ENCODE peak calls at places on chromosomes 2 and 18, in seven cellular contexts. W is Panc1, V is uterus, R is bronchial epithelial cell, A is left lung, Y is HCT116, N is A549. Q is an unnamed sample.

GRCh38 chr18:72140007-72140406 is 404.1 kb downstream of the CBLN2 start:
- DNase-seq in W (no peak), V (no peak), R (no peak), A (no peak), Y (no peak), N (no peak), Q (no peak)

GRCh38 chr2:39851691-39852110 is 72.6 kb upstream of the THUMPD2 start:
- DNase-seq in W (no peak), V (no peak), R (no peak), A (no peak), Y (no peak), N (no peak), Q (no peak)

GRCh38 chr2:180202591-180202990 is 195.5 kb upstream of the CWC22 start:
- DNase-seq in W (no peak), V (no peak), R (no peak), A (no peak), Y (no peak), N (no peak), Q (no peak)

GRCh38 chr2:17309741-17310339 is 208.4 kb downstream of the RAD51AP2 start:
- DNase-seq in W (peak), V (no peak), R (peak), A (no peak), Y (peak), N (peak), Q (peak)

GRCh38 chr2:65393743-65394422 is 38.5 kb downstream of the SPRED2 start:
- DNase-seq in W (no peak), V (no peak), R (no peak), A (no peak), Y (no peak), N (no peak), Q (no peak)

GRCh38 chr2:147469471-147469870 is 375.4 kb upstream of the ACVR2A start:
- DNase-seq in W (no peak), V (no peak), R (no peak), A (no peak), Y (no peak), N (no peak), Q (no peak)

GRCh38 chr2:33535409-33535808 is 59.0 kb downstream of the RASGRP3 start:
- DNase-seq in W (no peak), V (no peak), R (no peak), A (no peak), Y (no peak), N (no peak), Q (no peak)

GRCh38 chr2:219272995-219273394 is 6.2 kb upstream of the DNAJB2 start:
- DNase-seq in W (no peak), V (no peak), R (peak), A (no peak), Y (no peak), N (no peak), Q (no peak)

GRCh38 chr2:59232394-59233165 is 991.5 kb upstream of the FANCL start:
- DNase-seq in W (no peak), V (no peak), R (no peak), A (no peak), Y (no peak), N (no peak), Q (no peak)

GRCh38 chr2:102780467-102780866 is 18.6 kb downstream of the TMEM182 start:
- DNase-seq in W (no peak), V (no peak), R (no peak), A (no peak), Y (no peak), N (no peak), Q (no peak)

GRCh38 chr2:240369725-240370585 is 65.5 kb upstream of the GPC1 start:
- DNase-seq in W (no peak), V (peak), R (peak), A (peak), Y (peak), N (peak), Q (no peak)

GRCh38 chr2:101223814-101224231 is 28.9 kb upstream of the CNOT11 start:
- DNase-seq in W (no peak), V (no peak), R (no peak), A (no peak), Y (no peak), N (no peak), Q (no peak)

GRCh38 chr2:69012310-69013122 is 463 bp upstream of the ANTXR1 start:
- DNase-seq in W (no peak), V (peak), R (peak), A (peak), Y (peak), N (peak), Q (no peak)

GRCh38 chr2:38602136-38602731 is 494 bp downstream of the HNRNPLL start:
- DNase-seq in W (no peak), V (peak), R (no peak), A (peak), Y (no peak), N (peak), Q (no peak)

GRCh38 chr2:182186132-182186735 is 200.6 kb downstream of the PPP1R1C start:
- DNase-seq in W (peak), V (no peak), R (peak), A (no peak), Y (peak), N (peak), Q (no peak)
- TF ChIP-seq CTCF in W (peak), V (peak), R (peak), A (peak), Y (peak), N (peak), Q (peak)

DNA sequence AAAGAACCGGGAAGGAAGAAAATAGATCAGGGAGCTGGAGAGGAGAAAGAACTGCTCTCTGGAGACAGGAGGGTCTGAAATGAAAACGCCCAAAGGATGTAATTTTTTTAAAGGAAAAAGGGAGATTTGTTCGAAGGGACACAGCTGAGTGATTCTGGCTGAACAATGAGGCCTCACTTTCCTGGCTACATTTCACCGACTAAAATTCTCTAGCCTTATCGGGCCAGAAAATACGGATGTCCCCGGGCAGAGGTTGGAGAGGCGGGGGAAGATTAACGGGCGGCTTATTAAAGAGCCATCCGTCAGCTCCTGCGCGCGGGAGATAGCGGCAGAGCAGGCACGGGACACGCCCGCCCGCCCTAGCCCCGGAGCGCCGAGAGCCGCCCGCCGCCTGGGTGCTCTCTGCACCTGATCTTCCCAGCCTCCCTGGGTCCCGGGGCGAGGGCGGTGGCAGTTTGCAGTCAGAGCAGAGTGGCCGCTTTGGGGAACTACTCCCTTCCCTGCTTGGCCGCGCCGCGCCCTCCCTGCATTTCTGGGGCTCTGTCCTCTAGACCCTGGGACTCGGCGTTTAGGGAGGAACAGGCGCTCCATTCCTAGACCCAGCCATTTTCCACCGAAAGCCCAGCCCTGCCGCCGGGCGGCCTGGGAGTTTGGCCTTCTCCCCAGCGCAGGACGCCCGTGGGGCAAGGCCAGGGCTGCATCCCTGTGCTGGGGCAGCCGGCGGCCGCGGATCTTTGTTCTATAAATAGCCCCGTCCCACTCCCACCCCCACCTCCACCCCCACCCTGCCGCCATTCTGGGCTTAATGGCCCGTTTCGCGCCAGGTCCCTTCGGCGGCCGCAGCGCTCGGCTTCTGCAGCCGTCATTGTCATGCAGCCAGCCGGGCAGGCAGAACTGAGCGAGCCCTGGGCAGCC is 6.5 kb downstream of the GAD1 start:
- DNase-seq in W (no peak), V (no peak), R (no peak), A (no peak), Y (no peak), N (no peak), Q (no peak)
- H3K4me3 ChIP-seq in W (no peak), V (no peak), R (no peak), A (no peak), Y (no peak), N (peak), Q (no peak)

DNA sequence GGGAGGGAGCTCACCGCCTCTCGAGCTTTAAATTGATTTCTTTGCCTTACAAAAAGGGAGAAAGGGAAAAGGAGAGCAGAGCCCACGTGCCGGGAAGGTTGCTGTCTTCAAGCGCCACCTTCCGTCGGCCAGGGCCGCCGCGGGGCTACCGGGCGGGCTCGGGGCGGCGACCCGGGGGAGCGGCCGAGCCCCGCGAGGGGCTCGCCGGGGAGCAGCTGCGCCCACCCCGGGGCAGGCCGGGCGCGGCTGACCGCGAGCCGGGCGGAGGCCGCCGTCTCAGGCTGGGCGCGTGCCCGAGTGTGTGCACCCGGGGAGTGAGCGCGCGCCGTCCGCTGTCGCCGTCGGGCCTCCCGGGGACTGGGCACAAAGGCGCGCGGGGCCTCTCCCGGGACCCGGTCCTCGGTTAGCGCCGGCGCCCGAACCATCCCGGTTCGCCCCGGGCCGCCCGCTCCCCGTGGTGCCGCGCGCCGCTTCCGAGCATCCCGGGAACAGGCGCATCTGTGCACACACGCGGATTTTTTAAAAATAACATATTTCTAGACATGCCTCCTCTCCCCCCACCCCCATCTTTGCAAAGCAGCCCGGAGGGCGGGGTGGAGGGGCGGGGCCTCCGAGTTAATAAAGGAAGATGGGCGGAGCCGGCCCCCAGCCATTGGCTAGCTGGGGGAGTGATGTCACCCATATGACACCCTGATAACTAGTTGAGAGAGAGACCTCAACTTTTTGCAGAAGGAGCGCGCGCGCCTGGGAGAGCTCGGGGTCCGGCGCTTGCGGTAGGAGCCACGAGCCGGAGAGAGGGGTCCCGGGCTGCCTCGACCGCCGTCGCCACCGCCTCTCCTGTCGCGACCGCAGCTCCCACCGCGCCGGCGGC is at the start of gene SOX11:
- DNase-seq in W (no peak), V (no peak), R (no peak), A (peak), Y (no peak), N (no peak), Q (peak)
- TF ChIP-seq CTCF in W (no peak), V (no peak), R (no peak), A (no peak), Y (no peak), N (no peak), Q (peak)

GRCh38 chr2:119544075-119545031 is at the start of gene CFAP221:
- DNase-seq in W (peak), V (peak), R (peak), A (peak), Y (peak), N (peak), Q (peak)
- H3K4me3 ChIP-seq in W (peak), V (peak), R (peak), A (peak), Y (peak), N (peak), Q (peak)

GRCh38 chr2:175373729-175374128 is 192.2 kb upstream of the ATP5MC3 start:
- DNase-seq in W (no peak), V (no peak), R (no peak), A (no peak), Y (no peak), N (no peak), Q (no peak)
- TF ChIP-seq CTCF in W (no peak), V (no peak), R (no peak), A (no peak), Y (no peak), N (no peak), Q (no peak)

DNA sequence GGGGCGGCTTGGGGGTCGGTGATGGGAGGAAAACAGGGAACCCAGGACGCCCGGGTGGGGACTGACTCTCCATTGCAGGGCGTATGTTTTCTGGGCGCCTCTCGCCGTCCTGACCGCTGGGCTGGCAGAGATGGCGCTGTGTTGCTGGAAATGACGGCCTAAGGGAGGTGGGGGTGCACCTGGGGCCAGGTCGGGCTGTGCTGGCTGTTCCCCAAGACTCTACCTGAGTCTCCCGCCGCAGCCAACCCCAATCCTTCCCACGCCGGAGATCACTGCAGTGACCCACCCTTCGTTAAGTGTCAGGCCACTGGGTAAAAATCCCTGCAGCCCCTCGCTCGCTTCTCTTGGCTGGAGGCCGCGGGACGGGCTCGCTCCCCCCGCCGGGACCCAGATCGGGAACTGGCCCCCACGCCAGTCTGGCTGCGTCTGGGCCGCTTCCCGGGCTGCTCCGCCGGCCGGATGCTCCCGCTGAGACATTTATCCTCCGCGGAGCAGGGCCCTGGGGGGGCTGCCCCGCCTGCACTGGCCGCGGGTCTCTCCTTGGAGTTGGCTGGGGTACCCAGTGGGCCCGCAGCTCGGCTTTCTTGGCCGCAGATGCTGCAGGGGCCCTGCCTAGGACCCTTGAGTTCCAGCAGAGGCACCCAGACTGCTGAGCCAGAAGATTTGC is 7.8 kb upstream of the ARMC9 start:
- DNase-seq in W (no peak), V (peak), R (peak), A (peak), Y (no peak), N (no peak), Q (no peak)
- H3K4me3 ChIP-seq in W (peak), V (peak), R (peak), A (peak), Y (no peak), N (no peak), Q (no peak)

GRCh38 chr18:30093376-30093775 is 949.2 kb downstream of the DSC3 start:
- DNase-seq in W (no peak), V (no peak), R (peak), A (no peak), Y (no peak), N (no peak), Q (no peak)

GRCh38 chr18:30094556-30094955 is 948.0 kb downstream of the DSC3 start:
- DNase-seq in W (no peak), V (no peak), R (peak), A (no peak), Y (no peak), N (no peak), Q (no peak)
- TF ChIP-seq CTCF in W (no peak), V (no peak), R (no peak), A (no peak), Y (no peak), N (no peak), Q (no peak)

DNA sequence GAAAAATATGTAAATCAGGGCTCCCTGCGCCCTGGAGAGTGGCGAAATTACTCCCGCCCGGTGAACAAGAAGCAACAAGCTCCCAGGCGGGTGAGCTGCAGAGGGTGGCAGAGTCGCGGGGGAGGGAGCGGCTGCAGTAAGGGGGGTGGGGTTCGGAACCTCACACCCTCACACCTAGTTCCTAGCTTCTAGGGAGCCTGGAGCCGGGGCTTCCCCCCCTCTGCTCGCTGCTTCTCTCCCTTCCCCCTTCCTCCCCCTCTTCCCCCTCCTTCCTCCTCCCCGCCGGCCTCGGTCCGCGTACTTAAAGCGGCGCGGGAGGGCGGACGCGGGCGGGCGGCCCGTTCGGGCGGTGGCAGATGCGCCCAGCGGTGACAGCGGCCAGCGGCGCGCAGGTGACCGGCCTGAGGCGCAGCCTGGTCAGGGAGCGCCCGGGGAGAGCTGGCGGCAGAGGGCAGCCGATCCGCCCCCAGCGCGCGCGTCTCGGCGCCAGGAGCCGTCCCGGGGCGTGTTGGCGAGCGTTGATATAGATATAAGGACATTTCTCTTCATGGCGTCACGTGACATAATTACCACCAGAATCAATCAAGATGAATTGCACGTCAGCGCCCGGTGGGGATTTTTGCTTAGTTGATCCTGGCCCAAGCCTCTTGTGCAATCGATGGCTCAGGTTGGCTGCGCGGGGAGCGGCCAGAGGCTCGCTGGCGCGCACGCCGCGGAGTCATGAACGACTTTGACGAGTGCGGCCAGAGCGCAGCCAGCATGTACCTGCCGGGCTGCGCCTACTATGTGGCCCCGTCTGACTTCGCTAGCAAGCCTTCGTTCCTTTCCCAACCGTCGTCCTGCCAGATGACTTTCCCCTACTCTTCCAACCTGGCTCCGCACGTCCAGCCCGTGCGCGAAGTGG is at the start of gene HOXD11:
- DNase-seq in W (no peak), V (peak), R (peak), A (peak), Y (no peak), N (peak), Q (no peak)
- H3K4me3 ChIP-seq in W (peak), V (peak), R (peak), A (no peak), Y (peak), N (peak), Q (no peak)

DNA sequence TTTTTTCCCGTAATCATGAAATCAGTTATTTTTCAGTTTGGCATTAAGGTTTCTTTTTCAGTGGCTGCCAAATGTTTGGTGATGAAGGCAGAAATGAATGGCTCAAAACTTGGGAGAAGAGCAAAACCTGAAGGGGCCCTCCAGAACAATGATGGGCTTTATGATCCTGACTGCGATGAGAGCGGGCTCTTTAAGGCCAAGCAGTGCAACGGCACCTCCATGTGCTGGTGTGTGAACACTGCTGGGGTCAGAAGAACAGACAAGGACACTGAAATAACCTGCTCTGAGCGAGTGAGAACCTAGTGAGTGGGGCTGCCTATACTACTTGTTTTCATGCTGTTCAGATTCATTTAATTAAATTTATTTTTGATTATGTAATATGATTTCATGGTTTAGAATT is 29.2 kb upstream of the MSH2 start:
- DNase-seq in W (no peak), V (no peak), R (no peak), A (no peak), Y (no peak), N (peak), Q (no peak)
- TF ChIP-seq CTCF in W (no peak), V (no peak), R (no peak), A (no peak), Y (no peak), N (peak), Q (no peak)

DNA sequence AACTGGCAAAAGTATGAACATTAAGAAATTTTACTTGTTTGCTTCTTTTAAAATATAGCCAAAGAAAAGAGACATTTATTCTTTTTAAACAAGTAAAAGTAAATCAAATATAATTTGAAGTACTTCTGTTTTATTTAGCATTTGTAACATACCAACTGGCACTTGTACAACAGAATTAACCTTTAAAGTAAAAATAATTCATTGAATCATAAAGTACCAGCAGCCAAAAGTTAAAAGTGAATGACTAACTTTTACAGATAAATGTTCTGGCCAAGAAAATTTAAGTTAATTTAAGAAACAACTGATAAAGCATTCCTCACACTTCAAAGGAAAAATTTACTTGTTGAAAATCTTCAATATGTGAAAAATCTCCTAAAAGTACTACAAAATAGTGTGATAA is 23.8 kb downstream of the RTTN start:
- DNase-seq in W (no peak), V (no peak), R (no peak), A (no peak), Y (no peak), N (no peak), Q (no peak)
- H3K4me3 ChIP-seq in W (no peak), V (no peak), R (no peak), A (no peak), Y (no peak), N (no peak), Q (no peak)

Q was measured in LNCaP clone FGC.